ENCODE peak calls at places on chromosomes 7 and 10, in four cellular contexts. A is spleen; P is NCI-H524 treated with DMSO at 0.1 percent for 48 hours; G is CD8-positive, alpha-beta memory T cell. C is an unnamed sample.

GRCh38 chr7:55277916-55278315 is 87.2 kb upstream of the LANCL2 start:
- DNase-seq in G (no peak), P (no peak), A (no peak), C (peak)

GRCh38 chr7:81676813-81677212 is 93.0 kb downstream of the HGF start:
- DNase-seq in G (no peak), A (no peak), P (peak), C (no peak)

GRCh38 chr7:140696024-140696678 is 357 bp upstream of the NDUFB2 start:
- DNase-seq in P (peak), G (peak), A (peak), C (no peak)

GRCh38 chr7:34837316-34837715 is 179.3 kb downstream of the NPSR1 start:
- DNase-seq in G (no peak), A (no peak), P (no peak), C (no peak)

GRCh38 chr10:78173360-78174020 is 139.8 kb downstream of the RPS24 start:
- DNase-seq in G (no peak), A (no peak), P (peak), C (no peak)

GRCh38 chr7:1056006-1056784 is 11.8 kb downstream of the GPR146 start:
- DNase-seq in G (no peak), P (no peak), A (peak), C (no peak)

GRCh38 chr7:90579181-90579688 is 16.9 kb upstream of the CDK14 start:
- DNase-seq in A (no peak), G (no peak), P (no peak), C (no peak)

GRCh38 chr10:112960151-112960681 is 10.2 kb downstream of the TCF7L2 start:
- DNase-seq in G (no peak), P (no peak), A (no peak), C (no peak)

GRCh38 chr10:123393170-123393569 is 239.0 kb downstream of the BUB3 start:
- DNase-seq in A (no peak), P (no peak), G (no peak), C (no peak)

GRCh38 chr10:60334991-60335390 is 54.7 kb downstream of the ANK3 start:
- DNase-seq in P (no peak), A (no peak), G (no peak), C (no peak)

GRCh38 chr7:88881136-88881535 is 85.6 kb upstream of the TEX47 start:
- DNase-seq in A (no peak), P (no peak), G (no peak), C (no peak)

GRCh38 chr10:114367041-114367675 is 37.1 kb downstream of the AFAP1L2 start:
- DNase-seq in P (no peak), A (no peak), G (no peak), C (no peak)

GRCh38 chr7:155917836-155918385 is 105.6 kb upstream of the SHH start:
- DNase-seq in A (no peak), P (no peak), G (no peak), C (peak)

GRCh38 chr7:107660381-107661080 is at the start of gene SLC26A4:
- DNase-seq in P (no peak), A (peak), G (no peak), C (no peak)

GRCh38 chr7:68573271-68574000 is 1024.8 kb upstream of the AUTS2 start:
- DNase-seq in A (no peak), G (no peak), P (no peak), C (no peak)

GRCh38 chr7:12961910-12962309 is 274.5 kb downstream of the ARL4A start:
- DNase-seq in G (no peak), P (no peak), A (no peak), C (no peak)

GRCh38 chr7:138565451-138566114 is 105.5 kb downstream of the TRIM24 start:
- DNase-seq in P (no peak), A (no peak), G (no peak), C (no peak)

GRCh38 chr10:130352291-130352645 is 216.1 kb downstream of the GLRX3 start:
- DNase-seq in G (no peak), P (no peak), A (no peak), C (peak)

GRCh38 chr10:79981673-79982485 is 33.0 kb upstream of the SFTPD start:
- DNase-seq in G (no peak), P (no peak), A (no peak), C (no peak)

GRCh38 chr7:155665079-155665956 is 20.9 kb downstream of the RBM33 start:
- DNase-seq in G (no peak), P (no peak), A (no peak), C (no peak)

GRCh38 chr7:37342665-37343471 is 105.8 kb downstream of the ELMO1 start:
- DNase-seq in G (peak), A (peak), P (no peak), C (no peak)

GRCh38 chr7:115749924-115750323 is 280.6 kb downstream of the TFEC start:
- DNase-seq in P (no peak), G (no peak), A (no peak), C (no peak)

GRCh38 chr10:99976886-99977391 is 32.8 kb downstream of the DNMBP start:
- DNase-seq in G (no peak), A (no peak), P (no peak), C (no peak)

GRCh38 chr7:156168434-156168833 is 356.2 kb upstream of the SHH start:
- DNase-seq in A (no peak), G (no peak), P (no peak), C (no peak)

GRCh38 chr7:51229620-51230323 is 86.8 kb downstream of the COBL start:
- DNase-seq in G (no peak), A (no peak), P (no peak), C (no peak)

GRCh38 chr10:58662314-58662713 is 149.6 kb downstream of the BICC1 start:
- DNase-seq in P (no peak), A (no peak), G (no peak), C (no peak)

GRCh38 chr10:44966129-44966815 is 6.7 kb downstream of the RASSF4 start:
- DNase-seq in A (peak), G (no peak), P (no peak), C (peak)

GRCh38 chr7:101804087-101804631 is 13.3 kb upstream of the CUX1 start:
- DNase-seq in G (no peak), P (no peak), A (peak), C (peak)

GRCh38 chr10:124354411-124355382 is 64.0 kb downstream of the OAT start:
- DNase-seq in G (no peak), A (peak), P (no peak), C (peak)

GRCh38 chr10:123621910-123622309 is 44.2 kb upstream of the GPR26 start:
- DNase-seq in A (no peak), G (no peak), P (no peak), C (no peak)

GRCh38 chr7:156943091-156944041 is 6.1 kb upstream of the NOM1 start:
- DNase-seq in P (no peak), G (no peak), A (no peak), C (no peak)

GRCh38 chr7:33143996-33144718 is 14.8 kb downstream of the BBS9 start:
- DNase-seq in G (no peak), A (no peak), P (no peak), C (no peak)

GRCh38 chr10:71031601-71032000 is 143.2 kb upstream of the PCBD1 start:
- DNase-seq in A (no peak), P (no peak), G (no peak), C (no peak)

GRCh38 chr10:27537812-27538211 is 33.7 kb downstream of the RAB18 start:
- DNase-seq in P (no peak), A (no peak), G (no peak), C (no peak)

GRCh38 chr10:85280014-85280413 is 951.6 kb downstream of the CCSER2 start:
- DNase-seq in G (no peak), P (no peak), A (no peak), C (no peak)

GRCh38 chr7:122457325-122457724 is 152.8 kb upstream of the FEZF1 start:
- DNase-seq in P (no peak), G (no peak), A (no peak), C (no peak)

C was measured in mesenteric fat pad.